ENCODE peak calls at places on chromosome 6, in six cellular contexts. M is A549, G is K562, C is GM12878, B is SK-N-SH, A is HepG2. Y is an unnamed sample.

GRCh38 chr6:42507901-42508300 is 55.9 kb upstream of the UBR2 start:
- DNase-seq in M (no peak), G (no peak), C (no peak), B (no peak), A (no peak), Y (no peak)

GRCh38 chr6:136137008-136137689 is 113.0 kb downstream of the MTFR2 start:
- DNase-seq in M (no peak), G (no peak), C (no peak), B (no peak), A (peak; percentile 6), Y (peak; percentile 6)

GRCh38 chr6:87905101-87905517 is 142.5 kb upstream of the SPACA1 start:
- DNase-seq in M (no peak), G (no peak), C (peak; percentile 87), B (no peak), A (no peak), Y (no peak)

GRCh38 chr6:17280552-17281090 is 540 bp upstream of the RBM24 start:
- DNase-seq in M (peak; percentile 63), G (no peak), C (no peak), B (peak; percentile 66), A (no peak), Y (no peak)

GRCh38 chr6:140909156-140909555 is 1223.6 kb upstream of the GJE1 start:
- DNase-seq in M (no peak), G (no peak), C (no peak), B (no peak), A (no peak), Y (no peak)

GRCh38 chr6:13988049-13988738 is 63.4 kb downstream of the RNF182 start:
- DNase-seq in M (no peak), G (no peak), C (no peak), B (no peak), A (no peak), Y (no peak)

GRCh38 chr6:153511896-153512496 is 380.9 kb upstream of the RGS17 start:
- DNase-seq in M (peak; percentile 23), G (peak; percentile 19), C (no peak), B (peak; percentile 9), A (peak; percentile 29), Y (peak; percentile 8)

GRCh38 chr6:108260126-108260808 is 573 bp downstream of the SNX3 start:
- DNase-seq in M (peak; percentile 27), G (peak; percentile 67), C (peak; percentile 25), B (no peak), A (no peak), Y (peak; percentile 16)

GRCh38 chr6:44662461-44663121 is 275.1 kb downstream of the CDC5L start:
- DNase-seq in M (no peak), G (no peak), C (no peak), B (no peak), A (peak; percentile 15), Y (no peak)

GRCh38 chr6:116446399-116446798 is 14.8 kb upstream of the CALHM6 start:
- DNase-seq in M (no peak), G (no peak), C (no peak), B (no peak), A (no peak), Y (no peak)
- TF ChIP-seq REST in M (no peak), G (no peak), C (no peak), B (no peak), A (no peak), Y (no peak)

GRCh38 chr6:47209632-47210031 is 100.1 kb downstream of the TNFRSF21 start:
- DNase-seq in M (no peak), G (no peak), C (no peak), B (no peak), A (no peak), Y (no peak)
- TF ChIP-seq MAX in M (no peak), G (no peak), C (no peak), B (no peak), A (no peak), Y (no peak)

DNA sequence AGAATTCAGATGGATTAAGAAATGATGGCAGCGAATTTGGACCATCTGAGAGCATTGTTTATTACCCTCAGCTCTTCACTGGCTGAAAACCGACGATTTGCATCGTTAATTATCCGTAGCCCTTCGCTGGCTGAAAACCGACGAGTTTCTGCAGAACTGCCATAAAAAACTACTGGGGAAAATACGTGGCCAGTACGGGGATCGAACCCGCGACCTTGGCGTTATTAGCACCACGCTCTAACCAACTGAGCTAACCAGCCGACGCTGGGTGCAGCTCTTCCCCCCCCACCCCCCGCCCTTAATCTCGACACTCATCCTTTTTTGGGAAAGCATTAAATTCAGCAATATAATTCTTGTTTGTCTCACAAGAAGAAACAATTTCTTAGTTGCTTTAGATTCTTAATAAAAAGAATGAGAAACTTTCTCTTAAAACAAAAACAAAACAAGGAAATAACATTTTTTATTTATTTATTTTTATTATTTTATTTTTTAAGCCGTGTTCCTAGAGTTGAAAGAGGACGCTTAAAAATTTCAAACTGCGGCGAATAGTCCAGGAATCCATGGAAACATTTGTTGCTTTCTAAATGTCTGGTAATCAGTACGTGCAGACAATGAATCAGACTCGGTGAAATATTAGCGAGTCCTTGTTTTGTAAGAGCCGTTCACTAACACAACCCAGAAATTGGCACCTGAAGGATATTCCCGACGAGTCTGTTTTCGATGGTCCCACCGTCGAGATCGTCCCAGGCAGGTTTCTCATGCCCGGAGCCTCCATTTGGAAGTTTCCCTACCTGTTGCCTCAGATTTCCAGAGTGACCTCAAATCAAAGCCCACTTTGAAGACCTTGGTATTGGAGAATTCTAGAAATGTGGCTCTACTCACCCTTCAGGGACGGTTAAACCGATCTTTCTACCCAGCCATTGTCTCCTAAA is 27.8 kb downstream of the PRSS16 start:
- DNase-seq in M (peak; percentile 70), G (peak; percentile 80), C (no peak), B (peak; percentile 36), A (no peak), Y (peak; percentile 38)
- TF ChIP-seq REST in M (no peak), G (no peak), C (no peak), B (no peak), A (no peak), Y (no peak)

DNA sequence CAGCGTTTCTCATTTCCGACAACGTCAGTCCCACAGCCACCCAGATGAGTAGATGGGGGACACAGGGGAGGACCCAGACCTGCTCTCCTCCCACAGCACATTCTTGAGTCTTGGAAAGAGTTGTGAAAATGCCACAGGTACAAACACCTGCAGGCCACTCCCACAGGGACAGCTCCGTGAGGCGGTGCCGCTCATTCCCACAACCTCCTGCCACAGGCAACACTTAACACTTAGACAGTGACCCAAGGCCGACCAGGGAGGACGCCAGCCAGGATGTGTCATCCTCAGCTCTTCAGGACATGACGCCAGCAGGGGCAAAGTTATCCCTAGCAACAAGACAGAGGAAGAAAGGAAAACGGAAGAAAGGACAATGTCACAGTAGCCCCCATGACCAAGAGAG is 22.9 kb upstream of the HLA-B start:
- DNase-seq in M (no peak), G (no peak), C (no peak), B (no peak), A (no peak), Y (no peak)
- TF ChIP-seq MAX in M (no peak), G (no peak), C (no peak), B (no peak), A (no peak), Y (no peak)

GRCh38 chr6:80553071-80553740 is 446.7 kb downstream of the BCKDHB start:
- DNase-seq in M (no peak), G (no peak), C (no peak), B (no peak), A (no peak), Y (no peak)
- TF ChIP-seq REST in M (no peak), G (no peak), C (no peak), B (no peak), A (no peak), Y (no peak)

GRCh38 chr6:130991422-130992144 is 71.5 kb downstream of the EPB41L2 start:
- DNase-seq in M (no peak), G (no peak), C (no peak), B (no peak), A (no peak), Y (no peak)

GRCh38 chr6:130995783-130996447 is 67.1 kb downstream of the EPB41L2 start:
- DNase-seq in M (no peak), G (no peak), C (no peak), B (no peak), A (no peak), Y (no peak)

GRCh38 chr6:130996635-130997034 is 66.4 kb downstream of the EPB41L2 start:
- DNase-seq in M (no peak), G (no peak), C (no peak), B (no peak), A (no peak), Y (no peak)

GRCh38 chr6:130994319-130995097 is 68.5 kb downstream of the EPB41L2 start:
- DNase-seq in M (no peak), G (no peak), C (no peak), B (no peak), A (no peak), Y (no peak)

DNA sequence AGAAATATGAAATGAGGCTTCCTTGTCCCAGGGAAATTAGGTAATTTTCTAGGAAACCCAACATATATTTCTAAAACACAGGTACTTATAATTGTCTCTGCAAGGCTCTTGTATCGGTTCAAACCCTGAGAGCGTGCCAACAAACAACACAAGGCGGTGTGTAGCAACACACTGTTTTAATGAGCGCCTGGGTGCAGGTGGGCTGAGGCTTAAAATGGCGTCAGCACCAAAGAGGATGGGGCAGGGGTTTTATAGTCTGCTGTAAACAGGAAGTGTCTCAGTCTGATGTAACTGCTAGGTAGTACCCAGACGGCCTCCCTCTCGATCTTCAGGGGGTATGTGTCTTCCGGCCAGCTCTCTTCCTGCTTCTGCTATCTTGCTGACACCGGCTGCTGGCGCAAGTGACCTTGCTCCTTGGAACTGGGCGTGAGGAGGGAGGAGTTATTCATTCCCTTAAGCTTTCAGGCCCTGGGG is 69.7 kb downstream of the EPB41L2 start:
- DNase-seq in M (no peak), G (peak; percentile 61), C (no peak), B (no peak), A (no peak), Y (no peak)
- TF ChIP-seq MAX in M (no peak), G (no peak), C (no peak), B (no peak), A (no peak), Y (no peak)

GRCh38 chr6:79296211-79296610 is 61.7 kb upstream of the HMGN3 start:
- DNase-seq in M (no peak), G (no peak), C (no peak), B (no peak), A (no peak), Y (no peak)
- TF ChIP-seq REST in M (no peak), G (no peak), C (no peak), B (no peak), A (no peak), Y (no peak)

GRCh38 chr6:33739611-33740010 is 7.1 kb downstream of the IP6K3 start:
- DNase-seq in M (no peak), G (no peak), C (no peak), B (no peak), A (no peak), Y (no peak)

GRCh38 chr6:33740204-33740608 is 6.5 kb downstream of the IP6K3 start:
- DNase-seq in M (no peak), G (no peak), C (no peak), B (no peak), A (peak; percentile 45), Y (no peak)

GRCh38 chr6:33738879-33739278 is 7.8 kb downstream of the IP6K3 start:
- DNase-seq in M (no peak), G (no peak), C (no peak), B (no peak), A (no peak), Y (no peak)

GRCh38 chr6:33737267-33738026 is 9.3 kb downstream of the IP6K3 start:
- DNase-seq in M (no peak), G (no peak), C (no peak), B (peak; percentile 60), A (no peak), Y (no peak)

GRCh38 chr6:33738153-33738552 is 8.6 kb downstream of the IP6K3 start:
- DNase-seq in M (no peak), G (no peak), C (no peak), B (no peak), A (no peak), Y (no peak)
- TF ChIP-seq MAX in M (no peak), G (no peak), C (no peak), B (no peak), A (no peak), Y (no peak)

Y was measured in HCT116.